ENCODE peak calls at places on chromosome 7, in ten cellular contexts. S is endothelial cell of umbilical vein, U is fibroblast of lung, G is neural progenitor cell, B is mesendoderm, X is neuronal stem cell, C is GM23248, I is H9, Q is A549, K is HCT116. Y is an unnamed sample. For H3K4me1, the result is how much of the 10 kb centered on the place peaks cover.

GRCh38 chr7:44264221-44264956 is 61.0 kb downstream of the CAMK2B start:
- DNase-seq in B (peak), I (peak), G (no peak), K (no peak), S (no peak), X (no peak), Q (no peak), C (no peak), U (no peak), Y (no peak)

GRCh38 chr7:111840528-111840927 is 278.2 kb upstream of the IMMP2L start:
- DNase-seq in G (no peak), B (no peak), K (no peak), U (no peak), I (no peak), Q (no peak), C (no peak), S (no peak), X (no peak), Y (no peak)

GRCh38 chr7:16753102-16753931 is at the start of gene TSPAN13:
- DNase-seq in G (peak), B (peak), S (peak), I (peak), C (peak), U (peak), X (peak), Q (peak), K (peak), Y (peak)

GRCh38 chr7:35716038-35716803 is 21.3 kb upstream of the HERPUD2 start:
- DNase-seq in K (no peak), U (peak), Q (no peak), G (no peak), S (peak), X (no peak), C (peak), I (no peak), B (no peak), Y (no peak)

GRCh38 chr7:129091484-129092002 is 36.6 kb upstream of the TNPO3 start:
- DNase-seq in X (peak), C (peak), U (peak), K (peak), B (peak), Q (peak), S (peak), I (peak), G (peak), Y (peak)

GRCh38 chr7:371779-372545 is 82.0 kb downstream of the FOXL3 start:
- DNase-seq in Q (peak), K (no peak), G (no peak), U (no peak), S (no peak), B (no peak), X (no peak), C (peak), I (peak), Y (no peak)

GRCh38 chr7:133846203-133846945 is 280.8 kb upstream of the LRGUK start:
- DNase-seq in B (no peak), G (peak), I (no peak), C (no peak), U (no peak), K (no peak), Q (no peak), S (no peak), X (no peak), Y (no peak)

GRCh38 chr7:2001601-2002442 is 230.9 kb downstream of the MAD1L1 start:
- DNase-seq in X (peak), G (no peak), C (no peak), U (no peak), S (no peak), B (no peak), K (no peak), I (no peak), Q (no peak), Y (no peak)

GRCh38 chr7:44208085-44208484 is 7.3 kb downstream of the YKT6 start:
- DNase-seq in I (no peak), B (no peak), Q (no peak), K (no peak), S (no peak), C (no peak), G (no peak), X (no peak), U (no peak), Y (no peak)

GRCh38 chr7:156209087-156209486 is 396.8 kb upstream of the SHH start:
- DNase-seq in C (no peak), Q (no peak), G (no peak), B (no peak), X (no peak), U (no peak), I (no peak), K (no peak), S (no peak), Y (no peak)

GRCh38 chr7:32872421-32872820 is 19.1 kb downstream of the KBTBD2 start:
- DNase-seq in S (no peak), K (no peak), Q (no peak), C (no peak), G (no peak), X (no peak), I (no peak), U (no peak), B (no peak), Y (no peak)

GRCh38 chr7:83936056-83936703 is 258.4 kb downstream of the SEMA3A start:
- DNase-seq in I (peak), B (peak), C (peak), S (peak), X (peak), G (peak), K (peak), Q (peak), U (peak), Y (peak)

GRCh38 chr7:98867271-98867701 is 2.5 kb downstream of the TMEM130 start:
- DNase-seq in K (no peak), C (no peak), G (peak), B (peak), Q (no peak), X (no peak), I (no peak), S (no peak), U (peak), Y (peak)

GRCh38 chr7:39952378-39952777 is 2.3 kb downstream of the CDK13 start:
- DNase-seq in X (no peak), B (no peak), Q (no peak), G (no peak), I (no peak), K (no peak), U (peak), C (peak), S (no peak), Y (peak)

GRCh38 chr7:36084485-36085091 is 68.5 kb upstream of the EEPD1 start:
- DNase-seq in C (peak), B (peak), U (peak), Q (peak), K (peak), I (peak), X (peak), G (peak), S (no peak), Y (peak)

GRCh38 chr7:17134786-17135185 is 163.7 kb upstream of the AHR start:
- DNase-seq in X (no peak), K (no peak), U (no peak), I (no peak), G (no peak), Q (no peak), B (no peak), C (no peak), S (no peak), Y (no peak)

GRCh38 chr7:157543791-157544190 is 207.0 kb downstream of the DNAJB6 start:
- DNase-seq in G (no peak), Q (no peak), C (no peak), X (no peak), I (no peak), K (no peak), B (no peak), U (no peak), S (no peak), Y (no peak)

GRCh38 chr7:30027065-30027456 is 559 bp upstream of the FKBP14 start:
- DNase-seq in S (peak), K (no peak), G (no peak), I (no peak), Q (peak), X (no peak), B (no peak), U (no peak), C (peak), Y (peak)

GRCh38 chr7:156919132-156919713 is 26.2 kb upstream of the LMBR1 start:
- DNase-seq in X (no peak), B (no peak), S (no peak), K (no peak), Q (no peak), G (no peak), U (no peak), C (no peak), I (no peak), Y (no peak)

GRCh38 chr7:155356323-155357105 is 58.8 kb downstream of the INSIG1 start:
- DNase-seq in G (peak), K (peak), B (peak), X (no peak), U (no peak), Q (peak), I (peak), S (peak), C (peak), Y (no peak)

GRCh38 chr7:54729096-54729495 is 29.9 kb downstream of the SEC61G start:
- DNase-seq in K (no peak), B (no peak), S (no peak), C (no peak), X (no peak), I (no peak), U (no peak), G (no peak), Q (no peak), Y (no peak)

GRCh38 chr7:145490356-145490755 is 626.2 kb upstream of the CNTNAP2 start:
- DNase-seq in U (no peak), G (no peak), S (no peak), Q (no peak), X (no peak), I (no peak), C (no peak), K (no peak), B (no peak), Y (no peak)

GRCh38 chr7:96069361-96069760 is 252.5 kb downstream of the SLC25A13 start:
- DNase-seq in G (no peak), U (no peak), I (no peak), K (no peak), C (no peak), B (no peak), X (no peak), Q (no peak), S (no peak), Y (no peak)

GRCh38 chr7:76133839-76134238 is 67.9 kb upstream of the SRRM3 start:
- DNase-seq in G (no peak), I (no peak), U (no peak), Q (no peak), X (no peak), K (no peak), B (no peak), C (no peak), S (no peak), Y (no peak)

GRCh38 chr7:50092579-50093411 is at the start of gene ZPBP:
- DNase-seq in C (peak), G (peak), S (peak), I (peak), Q (peak), B (peak), U (peak), X (peak), K (peak), Y (peak)

GRCh38 chr7:151009340-151010001 is 14.8 kb downstream of the ATG9B start:
- DNase-seq in Q (no peak), U (no peak), B (no peak), I (peak), C (no peak), K (no peak), X (no peak), G (no peak), S (no peak), Y (no peak)

GRCh38 chr7:1316086-1316485 is 83.4 kb downstream of the UNCX start:
- DNase-seq in K (no peak), S (no peak), U (no peak), X (no peak), B (no peak), G (no peak), Q (no peak), C (no peak), I (no peak), Y (no peak)

GRCh38 chr7:101696-102376 is 90.5 kb upstream of the FAM20C start:
- DNase-seq in X (no peak), B (peak), K (no peak), G (no peak), C (peak), I (peak), Q (no peak), S (peak), U (peak), Y (peak)

GRCh38 chr7:40808409-40808942 is 673.7 kb downstream of the SUGCT start:
- DNase-seq in C (peak), Q (peak), S (peak), I (no peak), K (no peak), G (no peak), U (peak), B (peak), X (no peak), Y (peak)

GRCh38 chr7:135147899-135148721 is at the start of gene TMEM140:
- DNase-seq in I (no peak), U (peak), X (no peak), B (no peak), K (no peak), S (peak), Q (peak), G (no peak), C (peak), Y (no peak)

GRCh38 chr7:154578351-154578750 is 424.6 kb downstream of the PAXIP1 start:
- DNase-seq in I (no peak), X (no peak), S (no peak), Q (no peak), K (no peak), G (no peak), B (no peak), U (no peak), C (no peak), Y (peak)

GRCh38 chr7:2757361-2757903 is 69.4 kb downstream of the AMZ1 start:
- DNase-seq in C (peak), X (no peak), K (peak), S (no peak), I (no peak), G (no peak), Q (peak), U (no peak), B (no peak), Y (no peak)

GRCh38 chr7:14377646-14378266 is 388.3 kb upstream of the ETV1 start:
- DNase-seq in X (no peak), U (peak), Q (no peak), B (no peak), C (peak), G (no peak), I (no peak), K (no peak), S (no peak), Y (peak)

GRCh38 chr7:108080094-108080656 is 50.0 kb downstream of the LAMB4 start:
- DNase-seq in C (peak), Q (no peak), K (no peak), U (peak), G (no peak), I (no peak), B (no peak), S (peak), X (no peak), Y (peak)

DNA sequence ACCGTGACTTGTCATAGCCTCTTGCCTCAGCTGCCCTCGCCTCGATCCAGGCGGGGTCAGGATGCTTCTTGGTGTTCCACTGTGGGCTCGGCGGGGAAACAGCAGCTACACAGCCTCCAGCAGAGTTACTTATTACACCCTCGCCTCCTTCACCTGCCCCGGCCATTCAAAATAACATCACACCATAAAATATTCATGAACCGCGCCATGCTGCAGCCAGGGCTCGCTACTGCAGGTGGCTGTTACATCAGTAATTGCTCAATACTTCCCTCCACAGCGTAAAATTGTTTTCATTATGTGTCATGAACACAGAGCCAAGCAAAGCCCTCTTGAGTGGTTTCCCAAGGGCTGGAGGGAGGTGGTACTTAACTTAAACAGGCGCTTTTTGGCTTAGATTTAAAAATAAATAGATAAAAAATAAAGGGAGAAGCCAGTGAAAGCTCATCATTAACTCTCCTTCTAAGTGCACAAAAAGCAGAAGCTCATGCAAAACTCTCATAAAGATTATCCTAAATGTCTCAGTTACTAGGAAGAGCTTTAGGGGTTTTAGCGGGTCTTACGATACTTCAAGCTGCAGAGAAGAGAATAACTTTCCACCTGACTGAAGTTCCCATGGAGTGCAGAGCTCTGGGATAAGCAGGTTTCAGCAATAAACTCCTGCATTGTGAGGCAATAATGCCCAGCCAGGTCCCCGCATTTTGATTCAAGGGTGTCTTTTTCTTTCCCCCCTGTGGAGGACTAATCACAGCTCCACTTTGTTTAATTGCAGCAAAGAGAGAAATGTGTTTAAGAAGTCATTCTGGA is 241.7 kb upstream of the SP8 start:
- DNase-seq in Q (no peak), U (peak), C (peak), S (no peak), B (peak), I (peak), X (peak), G (peak), K (no peak), Y (peak)
- H3K4me1 ChIP-seq in Q (under half), U (under half), C (under half), S (under half), B (under half), I (under half), X (under half), G (half or more), K (under half), Y (under half)

DNA sequence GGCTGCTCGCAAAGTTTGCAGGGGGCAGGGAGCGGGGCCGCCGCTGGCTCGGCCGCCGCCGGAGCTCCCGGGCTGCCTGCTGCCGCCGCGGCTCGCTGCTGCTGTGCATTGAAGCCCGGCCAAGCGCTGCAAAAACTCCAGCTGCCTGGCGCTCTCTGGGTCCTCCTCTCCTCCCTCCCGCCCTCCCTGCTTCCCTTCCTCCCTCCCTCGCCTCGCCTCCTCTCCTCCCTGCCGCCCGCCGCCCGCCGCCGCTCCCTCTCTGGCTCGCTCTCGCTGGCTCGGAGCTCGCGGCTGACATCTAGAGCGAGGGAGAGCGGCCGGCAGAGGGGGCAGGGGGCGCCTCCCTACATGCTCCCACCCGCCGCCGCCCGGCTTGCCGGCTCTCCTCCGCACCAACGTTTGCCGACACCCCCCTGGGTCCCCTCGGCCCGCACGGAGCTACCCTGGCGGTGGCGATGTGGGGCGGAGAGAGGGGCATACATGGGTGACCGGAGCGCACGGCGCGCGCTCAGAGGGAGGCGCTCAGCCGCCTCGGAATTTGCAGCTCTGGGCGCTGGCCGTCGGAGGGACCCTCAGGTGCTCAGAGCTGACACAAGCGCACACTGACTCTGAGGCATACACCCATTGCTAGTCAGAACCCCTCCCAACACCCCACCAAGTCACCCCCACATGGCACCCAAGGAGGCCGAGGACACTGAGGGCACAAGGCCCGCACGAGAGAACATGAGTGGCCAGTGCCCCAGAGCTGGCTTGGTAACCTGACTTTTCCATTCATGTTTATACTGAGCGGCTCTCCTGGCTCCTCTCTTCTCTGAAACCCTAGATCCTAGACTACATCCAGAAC is 1.2 kb upstream of the PLXNA4 start:
- DNase-seq in X (peak), K (no peak), B (peak), S (peak), I (peak), G (peak), C (peak), U (peak), Q (peak), Y (peak)
- H3K4me2 ChIP-seq in X (peak), K (no peak), B (peak), S (peak), I (peak), G (peak), C (no peak), U (peak), Q (peak), Y (peak)

GRCh38 chr7:100209493-100209892 is 10.3 kb upstream of the PVRIG start:
- DNase-seq in K (no peak), U (no peak), X (no peak), C (no peak), G (no peak), S (no peak), I (no peak), B (no peak), Q (no peak), Y (no peak)
- H3K4me1 ChIP-seq in K (under half), U (under half), X (under half), C (under half), G (under half), S (under half), I (under half), B (under half), Q (under half), Y (under half)

DNA sequence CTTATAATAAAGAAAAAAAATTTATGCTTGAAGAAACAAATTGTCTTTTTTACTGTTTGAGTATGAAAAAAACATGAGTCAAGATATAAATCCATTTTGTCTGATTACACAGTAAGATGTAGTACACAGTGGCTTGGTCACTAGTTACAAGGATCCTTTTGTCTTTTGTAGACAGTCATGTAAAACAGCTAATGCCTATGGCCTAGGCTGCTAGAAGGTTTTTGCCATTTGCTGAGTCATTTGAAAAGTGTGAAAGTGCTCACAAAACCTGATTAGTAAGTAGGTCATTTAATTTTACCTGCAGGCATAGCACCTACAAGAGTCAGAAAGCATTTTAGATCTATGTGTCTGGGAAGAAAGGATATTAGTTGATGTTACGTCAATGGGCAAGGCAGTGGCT is 819.4 kb downstream of the MAGI2 start:
- DNase-seq in C (no peak), U (no peak), G (no peak), K (no peak), S (no peak), X (no peak), I (no peak), Q (no peak), B (peak), Y (no peak)
- H3K4me2 ChIP-seq in C (no peak), U (no peak), G (no peak), K (no peak), S (no peak), X (no peak), I (no peak), Q (no peak), B (no peak), Y (no peak)

Y was measured in astrocyte.